ENCODE peak calls at places on chromosomes 7 and 10, in six cellular contexts. One of them, this sample, is unnamed.

GRCh38 chr7:141017555-141017954 is 2.8 kb upstream of the MRPS33 start:
- DNase-seq in lung: no peak
- DNase-seq in kidney epithelial cell: no peak
- DNase-seq in fibroblast of lung: no peak
- DNase-seq in ascending aorta: no peak
- DNase-seq in heart left ventricle: no peak
- DNase-seq in this sample: no peak

GRCh38 chr7:74174606-74175082 is 488 bp downstream of the EIF4H start:
- DNase-seq in lung: peak; percentile 36
- DNase-seq in kidney epithelial cell: no peak
- DNase-seq in fibroblast of lung: peak; percentile 51
- DNase-seq in ascending aorta: peak; percentile 68
- DNase-seq in heart left ventricle: peak; percentile 49
- DNase-seq in this sample: no peak

GRCh38 chr10:7409045-7409731 is 1.6 kb downstream of the SFMBT2 start:
- DNase-seq in lung: no peak
- DNase-seq in kidney epithelial cell: no peak
- DNase-seq in fibroblast of lung: peak; percentile 66
- DNase-seq in ascending aorta: no peak
- DNase-seq in heart left ventricle: peak; percentile 44
- DNase-seq in this sample: no peak

GRCh38 chr7:135795846-135796570 is 47.4 kb upstream of the FAM180A start:
- DNase-seq in lung: no peak
- DNase-seq in kidney epithelial cell: no peak
- DNase-seq in fibroblast of lung: peak; percentile 28
- DNase-seq in ascending aorta: no peak
- DNase-seq in heart left ventricle: no peak
- DNase-seq in this sample: no peak

GRCh38 chr10:47167591-47167990 is 132.4 kb upstream of the GDF10 start:
- DNase-seq in lung: no peak
- DNase-seq in kidney epithelial cell: no peak
- DNase-seq in fibroblast of lung: no peak
- DNase-seq in ascending aorta: no peak
- DNase-seq in heart left ventricle: no peak
- DNase-seq in this sample: no peak

GRCh38 chr7:38584443-38585210 is 46.5 kb downstream of the AMPH start:
- DNase-seq in lung: no peak
- DNase-seq in kidney epithelial cell: no peak
- DNase-seq in fibroblast of lung: peak; percentile 31
- DNase-seq in ascending aorta: peak; percentile 66
- DNase-seq in heart left ventricle: peak; percentile 26
- DNase-seq in this sample: peak; percentile 32

GRCh38 chr10:106355450-106355849 is 809.1 kb downstream of the SORCS1 start:
- DNase-seq in lung: no peak
- DNase-seq in kidney epithelial cell: no peak
- DNase-seq in fibroblast of lung: no peak
- DNase-seq in ascending aorta: no peak
- DNase-seq in heart left ventricle: no peak
- DNase-seq in this sample: no peak

GRCh38 chr10:20303453-20304152 is 487.4 kb downstream of the PLXDC2 start:
- DNase-seq in lung: no peak
- DNase-seq in kidney epithelial cell: no peak
- DNase-seq in fibroblast of lung: no peak
- DNase-seq in ascending aorta: no peak
- DNase-seq in heart left ventricle: no peak
- DNase-seq in this sample: no peak

GRCh38 chr10:108801775-108802516 is 1121.4 kb downstream of the XPNPEP1 start:
- DNase-seq in lung: no peak
- DNase-seq in kidney epithelial cell: peak; percentile 35
- DNase-seq in fibroblast of lung: peak; percentile 41
- DNase-seq in ascending aorta: no peak
- DNase-seq in heart left ventricle: no peak
- DNase-seq in this sample: peak; percentile 32

GRCh38 chr7:149027560-149028345 is 552 bp downstream of the PDIA4 start:
- DNase-seq in lung: no peak
- DNase-seq in kidney epithelial cell: no peak
- DNase-seq in fibroblast of lung: peak; percentile 33
- DNase-seq in ascending aorta: no peak
- DNase-seq in heart left ventricle: peak; percentile 31
- DNase-seq in this sample: no peak

GRCh38 chr10:71631007-71631859 is 88.3 kb downstream of the C10orf105 start:
- DNase-seq in lung: no peak
- DNase-seq in kidney epithelial cell: no peak
- DNase-seq in fibroblast of lung: no peak
- DNase-seq in ascending aorta: no peak
- DNase-seq in heart left ventricle: no peak
- DNase-seq in this sample: no peak

GRCh38 chr10:76868088-76868949 is 769.3 kb downstream of the KCNMA1 start:
- DNase-seq in lung: no peak
- DNase-seq in kidney epithelial cell: no peak
- DNase-seq in fibroblast of lung: peak; percentile 36
- DNase-seq in ascending aorta: no peak
- DNase-seq in heart left ventricle: no peak
- DNase-seq in this sample: no peak

GRCh38 chr10:123160311-123160980 is 6.2 kb downstream of the BUB3 start:
- DNase-seq in lung: no peak
- DNase-seq in kidney epithelial cell: no peak
- DNase-seq in fibroblast of lung: no peak
- DNase-seq in ascending aorta: no peak
- DNase-seq in heart left ventricle: no peak
- DNase-seq in this sample: no peak

GRCh38 chr7:155069992-155070827 is at the start of gene HTR5A:
- DNase-seq in lung: peak; percentile 77
- DNase-seq in kidney epithelial cell: peak; percentile 16
- DNase-seq in fibroblast of lung: peak; percentile 84
- DNase-seq in ascending aorta: peak; percentile 69
- DNase-seq in heart left ventricle: peak; percentile 85
- DNase-seq in this sample: peak; percentile 18

GRCh38 chr10:91575044-91575610 is 57.7 kb downstream of the PPP1R3C start:
- DNase-seq in lung: no peak
- DNase-seq in kidney epithelial cell: no peak
- DNase-seq in fibroblast of lung: peak; percentile 23
- DNase-seq in ascending aorta: no peak
- DNase-seq in heart left ventricle: no peak
- DNase-seq in this sample: no peak

GRCh38 chr10:126242352-126243260 is 145.7 kb downstream of the ADAM12 start:
- DNase-seq in lung: no peak
- DNase-seq in kidney epithelial cell: no peak
- DNase-seq in fibroblast of lung: peak; percentile 95
- DNase-seq in ascending aorta: no peak
- DNase-seq in heart left ventricle: peak; percentile 80
- DNase-seq in this sample: no peak

GRCh38 chr10:6279540-6280267 is 77.0 kb downstream of the PFKFB3 start:
- DNase-seq in lung: no peak
- DNase-seq in kidney epithelial cell: peak; percentile 88
- DNase-seq in fibroblast of lung: peak; percentile 13
- DNase-seq in ascending aorta: peak; percentile 78
- DNase-seq in heart left ventricle: no peak
- DNase-seq in this sample: peak; percentile 96

GRCh38 chr10:129151281-129151680 is 315.8 kb upstream of the MGMT start:
- DNase-seq in lung: no peak
- DNase-seq in kidney epithelial cell: no peak
- DNase-seq in fibroblast of lung: no peak
- DNase-seq in ascending aorta: no peak
- DNase-seq in heart left ventricle: no peak
- DNase-seq in this sample: no peak

GRCh38 chr7:28926871-28927597 is 31.1 kb downstream of the TRIL start:
- DNase-seq in lung: peak; percentile 74
- DNase-seq in kidney epithelial cell: peak; percentile 63
- DNase-seq in fibroblast of lung: peak; percentile 94
- DNase-seq in ascending aorta: peak; percentile 89
- DNase-seq in heart left ventricle: peak; percentile 76
- DNase-seq in this sample: no peak

GRCh38 chr7:117666019-117666418 is 186.2 kb downstream of the CFTR start:
- DNase-seq in lung: no peak
- DNase-seq in kidney epithelial cell: peak; percentile 62
- DNase-seq in fibroblast of lung: peak; percentile 59
- DNase-seq in ascending aorta: no peak
- DNase-seq in heart left ventricle: no peak
- DNase-seq in this sample: peak; percentile 47

GRCh38 chr7:114047889-114048288 is 129.1 kb upstream of the PPP1R3A start:
- DNase-seq in lung: no peak
- DNase-seq in kidney epithelial cell: peak; percentile 48
- DNase-seq in fibroblast of lung: peak; percentile 85
- DNase-seq in ascending aorta: no peak
- DNase-seq in heart left ventricle: no peak
- DNase-seq in this sample: peak; percentile 80

GRCh38 chr7:3862774-3863173 is 561.7 kb downstream of the SDK1 start:
- DNase-seq in lung: no peak
- DNase-seq in kidney epithelial cell: no peak
- DNase-seq in fibroblast of lung: no peak
- DNase-seq in ascending aorta: no peak
- DNase-seq in heart left ventricle: no peak
- DNase-seq in this sample: no peak

GRCh38 chr10:62093863-62094291 is 174.8 kb downstream of the RTKN2 start:
- DNase-seq in lung: no peak
- DNase-seq in kidney epithelial cell: peak; percentile 53
- DNase-seq in fibroblast of lung: peak; percentile 78
- DNase-seq in ascending aorta: no peak
- DNase-seq in heart left ventricle: no peak
- DNase-seq in this sample: peak; percentile 40

GRCh38 chr7:27560706-27561235 is 101.9 kb downstream of the HIBADH start:
- DNase-seq in lung: no peak
- DNase-seq in kidney epithelial cell: peak; percentile 23
- DNase-seq in fibroblast of lung: peak; percentile 75
- DNase-seq in ascending aorta: no peak
- DNase-seq in heart left ventricle: no peak
- DNase-seq in this sample: peak; percentile 13
- TF ChIP-seq CTCF in lung: no peak
- TF ChIP-seq CTCF in kidney epithelial cell: no peak
- TF ChIP-seq CTCF in fibroblast of lung: peak; percentile 14
- TF ChIP-seq CTCF in ascending aorta: no peak
- TF ChIP-seq CTCF in heart left ventricle: no peak
- TF ChIP-seq CTCF in this sample: peak; percentile 5

DNA sequence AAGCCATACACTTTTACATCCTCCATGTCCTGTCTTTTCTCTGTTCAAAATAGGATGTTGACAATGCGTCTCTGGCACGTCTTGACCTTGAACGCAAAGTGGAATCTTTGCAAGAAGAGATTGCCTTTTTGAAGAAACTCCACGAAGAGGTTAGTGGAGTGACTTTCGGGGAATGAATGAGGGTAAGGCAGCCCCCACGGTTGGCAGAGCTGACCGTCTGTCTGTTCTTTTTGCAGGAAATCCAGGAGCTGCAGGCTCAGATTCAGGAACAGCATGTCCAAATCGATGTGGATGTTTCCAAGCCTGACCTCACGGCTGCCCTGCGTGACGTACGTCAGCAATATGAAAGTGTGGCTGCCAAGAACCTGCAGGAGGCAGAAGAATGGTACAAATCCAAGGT is 5.5 kb downstream of the VIM start:
- DNase-seq in lung: no peak
- DNase-seq in kidney epithelial cell: no peak
- DNase-seq in fibroblast of lung: no peak
- DNase-seq in ascending aorta: peak; percentile 80
- DNase-seq in heart left ventricle: no peak
- DNase-seq in this sample: no peak
- H3K4me3 ChIP-seq in lung: no peak overlapping the region
- H3K4me3 ChIP-seq in kidney epithelial cell: no peak overlapping the region
- H3K4me3 ChIP-seq in fibroblast of lung: peak overlapping the region; percentile 100
- H3K4me3 ChIP-seq in ascending aorta: peak overlapping the region; percentile 87
- H3K4me3 ChIP-seq in heart left ventricle: no peak overlapping the region
- H3K4me3 ChIP-seq in this sample: peak overlapping the region; percentile 8

DNA sequence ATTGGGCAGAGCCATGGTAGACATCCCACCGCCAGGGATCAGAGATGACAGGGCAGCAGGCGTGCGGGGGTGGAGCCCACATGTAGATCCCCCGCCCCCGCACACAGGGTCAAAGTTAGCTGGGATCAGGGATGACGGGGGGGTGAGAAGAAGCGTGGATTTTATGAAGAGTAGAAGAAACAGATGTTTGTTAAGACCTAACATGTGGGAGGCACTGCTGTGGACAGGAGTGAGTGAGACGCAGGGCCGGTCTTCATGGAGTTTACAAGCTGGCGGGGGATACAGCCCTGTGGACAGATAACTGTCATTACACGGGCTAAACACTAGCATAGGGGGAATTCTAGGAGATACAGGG is 154.0 kb upstream of the KLF14 start:
- DNase-seq in lung: no peak
- DNase-seq in kidney epithelial cell: no peak
- DNase-seq in fibroblast of lung: no peak
- DNase-seq in ascending aorta: peak; percentile 58
- DNase-seq in heart left ventricle: no peak
- DNase-seq in this sample: no peak
- TF ChIP-seq CTCF in lung: no peak
- TF ChIP-seq CTCF in kidney epithelial cell: no peak
- TF ChIP-seq CTCF in fibroblast of lung: no peak
- TF ChIP-seq CTCF in ascending aorta: no peak
- TF ChIP-seq CTCF in heart left ventricle: no peak
- TF ChIP-seq CTCF in this sample: no peak

GRCh38 chr7:26295015-26295414 is 3.4 kb downstream of the SNX10 start:
- DNase-seq in lung: no peak
- DNase-seq in kidney epithelial cell: no peak
- DNase-seq in fibroblast of lung: no peak
- DNase-seq in ascending aorta: no peak
- DNase-seq in heart left ventricle: no peak
- DNase-seq in this sample: no peak

GRCh38 chr7:26291699-26292538 is at the start of gene SNX10:
- DNase-seq in lung: peak; percentile 58
- DNase-seq in kidney epithelial cell: no peak
- DNase-seq in fibroblast of lung: no peak
- DNase-seq in ascending aorta: no peak
- DNase-seq in heart left ventricle: peak; percentile 42
- DNase-seq in this sample: no peak

GRCh38 chr7:26291251-26291650 is 411 bp upstream of the SNX10 start:
- DNase-seq in lung: no peak
- DNase-seq in kidney epithelial cell: no peak
- DNase-seq in fibroblast of lung: no peak
- DNase-seq in ascending aorta: no peak
- DNase-seq in heart left ventricle: no peak
- DNase-seq in this sample: no peak

GRCh38 chr7:26293569-26294308 is 2.1 kb downstream of the SNX10 start:
- DNase-seq in lung: no peak
- DNase-seq in kidney epithelial cell: no peak
- DNase-seq in fibroblast of lung: no peak
- DNase-seq in ascending aorta: no peak
- DNase-seq in heart left ventricle: no peak
- DNase-seq in this sample: no peak

DNA sequence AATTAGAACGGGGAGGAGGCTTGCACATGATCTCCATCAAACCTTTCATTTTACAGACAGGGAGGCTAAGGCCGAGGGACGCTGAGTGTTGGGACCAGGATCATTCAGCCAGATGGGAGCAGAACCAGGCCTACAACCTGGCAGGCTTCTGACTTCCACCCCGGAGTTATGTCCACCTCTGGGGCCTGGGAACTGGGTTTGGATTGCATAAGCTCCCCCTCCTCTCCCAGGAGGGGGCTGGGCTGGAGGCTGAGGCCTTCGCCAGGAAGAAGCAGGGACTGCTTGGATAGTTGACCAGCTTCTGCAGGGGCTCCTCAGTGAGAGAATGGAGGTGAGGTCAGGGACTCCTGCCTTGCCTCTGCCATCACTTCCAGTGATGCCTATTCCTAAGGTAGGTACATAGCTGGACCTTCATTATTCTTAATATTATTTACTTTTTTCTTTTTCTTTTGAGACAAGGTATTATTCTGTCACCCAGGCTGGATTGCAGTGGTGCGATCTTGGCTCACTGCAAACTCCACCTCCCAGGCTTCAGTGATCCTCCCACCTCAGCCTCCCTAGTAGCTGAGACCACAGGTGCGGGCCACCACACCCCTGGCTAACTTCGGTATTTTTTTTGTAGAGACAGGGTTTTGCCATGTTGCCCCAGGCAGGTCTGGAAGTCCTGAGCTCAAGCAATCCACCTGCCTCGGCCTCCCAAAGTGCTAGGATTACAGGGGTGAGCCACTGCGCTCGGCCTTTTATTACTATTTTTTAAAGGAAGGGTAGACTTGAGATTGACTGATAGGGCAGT is 1.3 kb downstream of the SNX10 start:
- DNase-seq in lung: no peak
- DNase-seq in kidney epithelial cell: no peak
- DNase-seq in fibroblast of lung: no peak
- DNase-seq in ascending aorta: no peak
- DNase-seq in heart left ventricle: no peak
- DNase-seq in this sample: no peak
- H3K4me3 ChIP-seq in lung: no peak overlapping the region
- H3K4me3 ChIP-seq in kidney epithelial cell: peak overlapping the region; percentile 62
- H3K4me3 ChIP-seq in fibroblast of lung: no peak overlapping the region
- H3K4me3 ChIP-seq in ascending aorta: peak overlapping the region; percentile 67
- H3K4me3 ChIP-seq in heart left ventricle: peak overlapping the region; percentile 64
- H3K4me3 ChIP-seq in this sample: peak overlapping the region; percentile 89